ENCODE peak calls at places on chromosome 6, in eight cellular contexts. O is cardiac muscle cell; V is HCT116; U is adipocyte; J is BE2C; I is HepG2; M is naive thymus-derived CD4-positive, alpha-beta T cell; G is SJSA1. P is an unnamed sample. For H3K27me3 and H3K4me1, the result is how much of the 10 kb centered on the place peaks cover.

GRCh38 chr6:119436583-119436982 is 87.0 kb upstream of the MAN1A1 start:
- DNase-seq in O (no peak), V (no peak), U (no peak), J (no peak), I (no peak), M (no peak), G (no peak), P (no peak)

GRCh38 chr6:28111964-28112363 is 12.4 kb upstream of the ZSCAN16 start:
- DNase-seq in O (no peak), V (no peak), U (no peak), J (no peak), I (no peak), M (no peak), G (no peak), P (no peak)

GRCh38 chr6:45256697-45257695 is 71.1 kb upstream of the RUNX2 start:
- DNase-seq in O (peak), V (no peak), U (no peak), J (no peak), I (no peak), M (no peak), G (no peak), P (peak)

GRCh38 chr6:81166770-81167169 is 585.7 kb downstream of the TENT5A start:
- DNase-seq in O (peak), V (no peak), U (peak), J (no peak), I (no peak), M (no peak), G (no peak), P (no peak)

GRCh38 chr6:149306967-149307366 is 10.5 kb upstream of the TAB2 start:
- DNase-seq in O (peak), V (no peak), U (peak), J (no peak), I (no peak), M (no peak), G (peak), P (no peak)

GRCh38 chr6:14072084-14072483 is 45.5 kb upstream of the CD83 start:
- DNase-seq in O (peak), V (no peak), U (no peak), J (no peak), I (no peak), M (no peak), G (no peak), P (no peak)

GRCh38 chr6:130070747-130071146 is 52.4 kb downstream of the L3MBTL3 start:
- DNase-seq in O (no peak), V (no peak), U (no peak), J (no peak), I (no peak), M (no peak), G (no peak), P (peak)

GRCh38 chr6:134870677-134871498 is 79.0 kb downstream of the ALDH8A1 start:
- DNase-seq in O (peak), V (no peak), U (no peak), J (no peak), I (no peak), M (no peak), G (no peak), P (no peak)

GRCh38 chr6:46128476-46128875 is 1.3 kb upstream of the ENPP4 start:
- DNase-seq in O (no peak), V (no peak), U (no peak), J (no peak), I (no peak), M (no peak), G (no peak), P (no peak)

GRCh38 chr6:69866351-69867074 is at the start of gene COL19A1:
- DNase-seq in O (no peak), V (no peak), U (peak), J (peak), I (no peak), M (peak), G (no peak), P (peak)

GRCh38 chr6:85041376-85041775 is 277.0 kb upstream of the TBX18 start:
- DNase-seq in O (peak), V (no peak), U (no peak), J (no peak), I (no peak), M (no peak), G (no peak), P (no peak)

GRCh38 chr6:66126358-66126757 is 419.3 kb upstream of the EYS start:
- DNase-seq in O (no peak), V (no peak), U (no peak), J (no peak), I (no peak), M (no peak), G (no peak), P (no peak)

GRCh38 chr6:42627044-42627443 is 63.2 kb downstream of the UBR2 start:
- DNase-seq in O (no peak), V (no peak), U (no peak), J (no peak), I (no peak), M (no peak), G (no peak), P (no peak)

GRCh38 chr6:14035448-14035847 is 82.1 kb upstream of the CD83 start:
- DNase-seq in O (peak), V (no peak), U (peak), J (no peak), I (no peak), M (no peak), G (peak), P (no peak)

GRCh38 chr6:143136647-143137046 is 76.0 kb downstream of the AIG1 start:
- DNase-seq in O (no peak), V (no peak), U (no peak), J (no peak), I (no peak), M (no peak), G (no peak), P (no peak)

GRCh38 chr6:34098045-34098936 is 47.6 kb downstream of the GRM4 start:
- DNase-seq in O (no peak), V (no peak), U (no peak), J (no peak), I (no peak), M (no peak), G (no peak), P (no peak)

GRCh38 chr6:34100788-34101187 is 45.1 kb downstream of the GRM4 start:
- DNase-seq in O (no peak), V (no peak), U (no peak), J (no peak), I (no peak), M (no peak), G (no peak), P (no peak)

GRCh38 chr6:34102099-34102656 is 43.7 kb downstream of the GRM4 start:
- DNase-seq in O (no peak), V (no peak), U (no peak), J (no peak), I (no peak), M (no peak), G (no peak), P (no peak)

GRCh38 chr6:34102696-34103095 is 43.2 kb downstream of the GRM4 start:
- DNase-seq in O (no peak), V (no peak), U (no peak), J (no peak), I (no peak), M (no peak), G (no peak), P (no peak)

DNA sequence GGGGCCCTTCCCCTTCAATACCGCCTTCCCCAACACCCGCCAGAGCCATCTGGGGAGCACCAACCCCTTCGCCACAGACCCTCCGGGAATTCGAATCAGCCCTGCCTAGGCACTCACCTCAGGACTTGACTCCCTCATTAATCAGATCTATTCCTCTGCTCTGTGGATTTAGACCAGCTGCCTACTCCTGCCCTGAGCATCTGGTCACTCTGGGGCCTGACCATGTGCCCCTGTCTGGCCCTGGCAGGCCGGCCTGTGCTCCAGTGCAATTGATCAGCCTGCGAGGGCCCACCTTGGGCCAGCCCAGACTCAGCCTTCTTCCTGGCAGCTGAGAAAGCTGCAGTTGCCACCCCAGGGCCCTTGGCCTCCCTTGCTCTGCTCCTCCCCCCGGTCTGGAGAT is 46.0 kb downstream of the GRM4 start:
- DNase-seq in O (no peak), V (no peak), U (no peak), J (no peak), I (no peak), M (no peak), G (no peak), P (no peak)
- H3K27me3 ChIP-seq in O (under half), V (under half), U (half or more), J (under half), I (half or more), M (under half), G (half or more), P (under half)

GRCh38 chr6:167831281-167831680 is 4.6 kb downstream of the AFDN start:
- DNase-seq in O (peak), V (no peak), U (no peak), J (no peak), I (no peak), M (no peak), G (no peak), P (no peak)
- H3K4me1 ChIP-seq in O (half or more), V (under half), U (under half), J (under half), I (half or more), M (under half), G (under half), P (under half)

DNA sequence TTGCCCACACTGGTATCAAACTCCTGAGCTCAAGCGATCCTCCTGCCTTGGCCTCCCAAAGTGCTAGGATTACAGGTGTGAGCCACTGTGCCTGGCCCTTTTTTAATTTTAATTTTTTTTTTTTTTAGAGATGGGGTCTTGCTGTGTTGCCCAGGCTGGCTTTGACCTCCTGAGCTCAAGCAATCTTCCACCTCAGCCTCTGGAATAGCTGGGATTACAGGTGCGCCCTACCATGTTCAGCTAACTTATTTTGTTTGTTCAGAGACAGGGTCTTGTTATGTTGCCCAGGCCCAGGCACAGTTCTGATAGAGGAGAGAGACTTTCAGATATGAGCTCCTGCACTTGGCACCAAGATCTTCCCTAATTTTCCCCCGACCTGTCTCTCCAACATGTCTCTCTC is 8.1 kb downstream of the PSORS1C2 start:
- DNase-seq in O (no peak), V (no peak), U (no peak), J (no peak), I (no peak), M (no peak), G (no peak), P (no peak)
- H3K27me3 ChIP-seq in O (under half), V (under half), U (under half), J (under half), I (under half), M (under half), G (under half), P (under half)

GRCh38 chr6:139243531-139243930 is 48.3 kb downstream of the TXLNB start:
- DNase-seq in O (peak), V (no peak), U (no peak), J (no peak), I (no peak), M (no peak), G (no peak), P (no peak)
- H3K4me1 ChIP-seq in O (under half), V (under half), U (under half), J (under half), I (under half), M (under half), G (under half), P (under half)

DNA sequence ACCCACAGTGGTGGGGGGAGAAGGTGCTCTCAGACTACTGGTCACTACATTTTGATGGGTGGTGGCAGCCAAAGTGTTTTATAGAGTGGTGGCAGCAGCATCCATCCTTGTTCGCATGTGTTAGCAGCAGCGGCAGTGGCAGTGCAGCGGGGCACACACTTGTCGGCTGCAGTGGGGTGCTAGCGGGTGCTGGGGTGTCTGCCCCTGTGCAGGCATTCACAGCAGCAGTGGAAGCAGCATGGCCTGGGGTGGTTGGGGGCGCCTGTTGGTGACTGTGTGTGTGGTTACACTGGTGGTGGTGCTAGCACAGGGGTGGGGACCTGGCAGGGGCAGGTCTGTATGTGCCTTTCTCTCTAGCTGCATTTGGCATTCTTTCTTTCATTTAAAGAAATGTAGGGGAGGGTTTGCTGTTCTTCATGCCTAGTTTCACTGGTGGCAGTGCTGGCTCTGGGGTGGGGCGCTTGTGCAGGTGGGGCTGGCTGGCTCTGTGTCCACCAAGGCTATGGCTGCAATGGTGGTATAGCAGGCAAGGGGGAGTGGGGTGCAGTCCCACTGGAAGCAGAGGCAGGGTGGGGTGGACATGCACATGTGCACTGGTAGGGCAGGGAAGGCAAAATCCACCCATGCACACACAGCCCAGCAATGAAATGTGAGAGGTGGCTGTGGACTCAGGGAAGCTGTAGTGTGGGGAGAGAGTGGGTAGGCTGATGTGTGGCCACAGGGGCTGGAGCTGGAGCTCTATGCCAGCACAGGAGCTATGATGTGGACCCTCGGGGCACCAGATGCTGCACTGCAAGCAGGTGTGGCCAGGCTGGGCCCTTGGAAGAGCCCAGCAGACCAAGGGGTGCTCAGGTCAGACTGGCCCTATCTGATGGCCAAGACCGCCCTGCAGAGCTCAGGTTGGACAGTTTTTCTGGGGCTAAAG is 173.3 kb downstream of the PRDM13 start:
- DNase-seq in O (no peak), V (no peak), U (no peak), J (no peak), I (no peak), M (no peak), G (no peak), P (no peak)
- H3K27me3 ChIP-seq in O (under half), V (under half), U (under half), J (under half), I (under half), M (under half), G (under half), P (under half)

DNA sequence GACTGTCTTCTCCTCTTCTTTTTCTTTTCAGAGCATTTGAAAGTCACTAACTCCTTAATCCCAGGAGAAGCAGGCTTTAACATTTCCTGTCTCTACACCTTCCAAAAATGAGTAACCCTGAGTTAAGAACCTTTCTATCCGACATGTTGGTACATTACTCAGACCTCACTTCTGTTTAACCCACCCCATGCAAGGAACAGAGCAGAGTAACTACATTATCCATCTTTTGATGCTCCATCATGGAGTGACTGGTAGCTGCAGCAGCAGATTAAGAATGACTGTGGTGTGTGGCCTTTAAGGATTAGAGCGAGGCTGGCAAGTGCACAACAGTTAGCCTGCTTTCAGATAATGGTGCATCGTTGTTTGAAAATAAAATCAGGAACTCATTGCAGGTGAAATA is 2.0 kb downstream of the TRAF3IP2 start:
- DNase-seq in O (no peak), V (no peak), U (no peak), J (no peak), I (no peak), M (no peak), G (no peak), P (no peak)
- H3K4me1 ChIP-seq in O (under half), V (under half), U (half or more), J (under half), I (half or more), M (under half), G (under half), P (under half)

DNA sequence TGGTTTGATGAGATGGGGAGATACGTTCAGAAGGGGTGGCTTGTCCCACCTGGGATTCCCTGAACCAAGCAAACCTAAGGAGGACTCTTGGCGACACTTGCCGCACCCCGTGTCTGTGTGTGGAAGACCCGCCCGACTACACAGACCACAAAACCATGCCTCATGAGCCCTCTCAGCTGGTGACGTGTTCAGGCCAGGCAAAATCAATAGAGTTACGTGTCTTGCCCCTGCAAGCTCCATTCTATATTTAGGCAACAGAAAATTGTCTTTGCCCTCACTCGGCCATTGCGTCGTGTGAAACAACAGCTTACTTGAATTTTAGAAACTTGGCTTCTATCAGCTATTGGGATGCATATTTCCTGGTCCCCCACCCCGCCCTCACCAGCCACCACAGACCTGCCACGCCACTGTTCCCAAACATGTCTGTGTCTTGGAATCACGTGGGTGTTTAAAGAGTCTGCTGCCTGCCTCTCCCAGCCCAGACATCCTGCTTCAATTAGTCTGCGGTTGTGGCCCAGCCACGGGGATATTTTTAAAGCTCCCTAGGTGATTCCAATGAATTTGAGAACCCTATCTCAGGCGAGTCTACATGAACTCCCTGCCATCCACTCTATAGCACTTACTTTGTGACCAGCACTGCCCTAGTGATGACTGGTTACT is 279.2 kb upstream of the EXOC2 start:
- DNase-seq in O (no peak), V (no peak), U (peak), J (no peak), I (no peak), M (no peak), G (no peak), P (no peak)
- H3K27me3 ChIP-seq in O (under half), V (under half), U (under half), J (under half), I (under half), M (under half), G (under half), P (under half)

GRCh38 chr6:53530346-53530745 is 14.6 kb downstream of the GCLC start:
- DNase-seq in O (peak), V (no peak), U (no peak), J (no peak), I (no peak), M (no peak), G (no peak), P (no peak)
- H3K4me1 ChIP-seq in O (under half), V (under half), U (under half), J (under half), I (under half), M (under half), G (under half), P (under half)

GRCh38 chr6:21409231-21409630 is 184.3 kb upstream of the SOX4 start:
- DNase-seq in O (no peak), V (no peak), U (no peak), J (no peak), I (no peak), M (no peak), G (no peak), P (no peak)

GRCh38 chr6:21413428-21413827 is 180.1 kb upstream of the SOX4 start:
- DNase-seq in O (no peak), V (no peak), U (no peak), J (no peak), I (no peak), M (no peak), G (no peak), P (no peak)

DNA sequence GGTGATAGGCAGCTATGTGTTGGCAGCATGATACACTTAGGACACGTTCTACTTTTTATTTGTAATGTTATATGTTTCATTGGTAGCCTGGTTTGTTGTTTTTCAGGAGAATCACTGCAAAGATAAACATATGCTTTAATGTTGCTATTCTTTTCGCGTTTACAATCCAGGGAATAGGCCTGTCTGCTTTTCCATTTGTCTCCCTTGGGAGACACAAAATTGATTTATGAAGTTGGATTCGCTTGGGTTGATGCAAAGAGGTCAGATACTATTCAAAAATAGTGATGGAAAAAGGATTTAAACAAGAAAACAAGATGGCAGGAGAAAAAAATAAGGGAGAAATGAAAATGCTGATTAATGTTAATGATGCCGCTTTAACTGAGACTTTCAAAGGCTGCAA is 179.5 kb upstream of the SOX4 start:
- DNase-seq in O (no peak), V (no peak), U (no peak), J (no peak), I (no peak), M (no peak), G (no peak), P (no peak)
- H3K27me3 ChIP-seq in O (under half), V (under half), U (under half), J (under half), I (under half), M (under half), G (under half), P (under half)

GRCh38 chr6:89934685-89935366 is 40.6 kb downstream of the GJA10 start:
- DNase-seq in O (no peak), V (no peak), U (no peak), J (no peak), I (no peak), M (no peak), G (no peak), P (no peak)
- H3K4me1 ChIP-seq in O (under half), V (under half), U (under half), J (under half), I (under half), M (under half), G (under half), P (under half)

P was measured in A673.